ENCODE peak calls at places on chromosomes 4 and X, in five cellular contexts. G, V, E, W and P are unnamed samples.
A peak's percentile ranks its signal among the peaks of the same experiment; 100 is the strongest.

GRCh38 chr4:86235549-86235948 is 124.3 kb downstream of the MAPK10 start:
- DNase-seq in G (no peak), V (no peak), E (no peak), W (no peak), P (no peak)

GRCh38 chr4:47538516-47538915 is 53.4 kb downstream of the ATP10D start:
- DNase-seq in G (no peak), V (peak; percentile 41), E (no peak), W (no peak), P (no peak)

GRCh38 chrX:100649550-100650356 is 5.8 kb downstream of the SRPX2 start:
- DNase-seq in G (peak; percentile 81), V (peak; percentile 83), E (peak; percentile 75), W (peak; percentile 48), P (peak; percentile 82)

GRCh38 chr4:24210332-24210902 is 320.6 kb upstream of the PPARGC1A start:
- DNase-seq in G (no peak), V (peak; percentile 85), E (peak; percentile 77), W (no peak), P (peak; percentile 17)

GRCh38 chrX:120251471-120252011 is 929 bp downstream of the ZBTB33 start:
- DNase-seq in G (peak; percentile 33), V (no peak), E (no peak), W (peak; percentile 13), P (peak; percentile 14)

GRCh38 chr4:138055890-138056289 is 186.3 kb downstream of the SLC7A11 start:
- DNase-seq in G (no peak), V (no peak), E (peak; percentile 31), W (no peak), P (no peak)

GRCh38 chrX:155293771-155294170 is 29.5 kb upstream of the RAB39B start:
- DNase-seq in G (no peak), V (no peak), E (no peak), W (no peak), P (no peak)

GRCh38 chr4:101055392-101055791 is 291.9 kb downstream of the PPP3CA start:
- DNase-seq in G (no peak), V (no peak), E (no peak), W (no peak), P (no peak)

GRCh38 chr4:142408003-142408441 is 438.1 kb downstream of the INPP4B start:
- DNase-seq in G (no peak), V (peak; percentile 51), E (peak; percentile 85), W (no peak), P (peak; percentile 76)

GRCh38 chrX:119817130-119817690 is 25.8 kb upstream of the RPL39 start:
- DNase-seq in G (no peak), V (no peak), E (no peak), W (no peak), P (no peak)

GRCh38 chrX:63503541-63503940 is 152.4 kb upstream of the SPIN4 start:
- DNase-seq in G (no peak), V (peak; percentile 23), E (no peak), W (no peak), P (no peak)

GRCh38 chr4:75180790-75181776 is 248.2 kb downstream of the PARM1 start:
- DNase-seq in G (no peak), V (peak; percentile 6), E (no peak), W (peak; percentile 5), P (peak; percentile 47)

GRCh38 chr4:153595894-153596601 is 88.0 kb upstream of the TLR2 start:
- DNase-seq in G (peak; percentile 26), V (no peak), E (no peak), W (no peak), P (no peak)

GRCh38 chr4:110306363-110306762 is 107.9 kb upstream of the ELOVL6 start:
- DNase-seq in G (no peak), V (no peak), E (no peak), W (no peak), P (no peak)

GRCh38 chrX:53282313-53282712 is 929 bp upstream of the IQSEC2 start:
- DNase-seq in G (no peak), V (no peak), E (no peak), W (no peak), P (peak; percentile 33)

GRCh38 chr4:105306158-105306781 is 159.6 kb downstream of the TET2 start:
- DNase-seq in G (no peak), V (peak; percentile 40), E (no peak), W (no peak), P (no peak)

GRCh38 chr4:30801876-30802275 is 81.7 kb downstream of the PCDH7 start:
- DNase-seq in G (no peak), V (no peak), E (no peak), W (no peak), P (no peak)

GRCh38 chrX:109890910-109891502 is 111.9 kb upstream of the TMEM164 start:
- DNase-seq in G (peak; percentile 70), V (peak; percentile 45), E (no peak), W (peak; percentile 45), P (peak; percentile 32)

GRCh38 chr4:88138561-88138960 is 19.9 kb downstream of the ABCG2 start:
- DNase-seq in G (peak; percentile 14), V (peak; percentile 59), E (peak; percentile 87), W (no peak), P (peak; percentile 55)

GRCh38 chr4:4456351-4456750 is 69.4 kb downstream of the NSG1 start:
- DNase-seq in G (no peak), V (peak; percentile 56), E (no peak), W (no peak), P (no peak)

GRCh38 chrX:1536712-1537030 is 314 bp downstream of the P2RY8 start:
- DNase-seq in G (no peak), V (no peak), E (no peak), W (no peak), P (no peak)

GRCh38 chrX:47581731-47582647 is at the start of gene TIMP1:
- DNase-seq in G (peak; percentile 92), V (peak; percentile 94), E (peak; percentile 60), W (peak; percentile 89), P (peak; percentile 96)

GRCh38 chrX:68420559-68420958 is 12.7 kb downstream of the OPHN1 start:
- DNase-seq in G (no peak), V (no peak), E (no peak), W (no peak), P (no peak)

GRCh38 chrX:22278375-22278774 is 5.7 kb downstream of the CBLL2 start:
- DNase-seq in G (no peak), V (no peak), E (no peak), W (no peak), P (no peak)

GRCh38 chr4:88792268-88792781 is 94.7 kb upstream of the NAP1L5 start:
- DNase-seq in G (peak; percentile 34), V (peak; percentile 79), E (peak; percentile 39), W (no peak), P (no peak)

GRCh38 chrX:53086464-53086863 is 4.3 kb downstream of the TSPYL2 start:
- DNase-seq in G (no peak), V (no peak), E (no peak), W (peak; percentile 18), P (no peak)

DNA sequence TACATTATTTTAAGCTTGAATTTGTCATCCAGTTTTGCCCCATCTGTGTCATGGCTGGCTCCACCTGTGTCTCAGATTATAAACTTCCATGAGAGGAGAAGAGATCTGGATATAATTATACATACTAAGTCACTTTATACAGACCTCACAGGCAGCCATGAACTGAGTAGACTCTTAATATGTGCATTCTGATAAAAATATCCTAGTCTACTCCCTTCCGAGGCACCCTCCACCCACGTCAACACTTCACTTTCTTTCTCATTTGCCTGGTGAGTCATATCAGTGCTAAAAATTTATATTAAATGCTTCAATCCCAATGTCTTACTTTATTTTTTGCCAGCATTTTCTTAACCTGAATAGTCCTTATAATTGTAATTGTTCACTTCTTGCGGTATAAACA is 35.1 kb downstream of the GABRA2 start:
- DNase-seq in G (no peak), V (no peak), E (no peak), W (no peak), P (no peak)
- H3K27me3 ChIP-seq in G (no peaks in the 10 kb centered on the region), V (no peaks in the 10 kb centered on the region), E (no peaks in the 10 kb centered on the region), W (no peaks in the 10 kb centered on the region), P (no peaks in the 10 kb centered on the region)

GRCh38 chr4:169102011-169102410 is 92.0 kb upstream of the CBR4 start:
- DNase-seq in G (no peak), V (no peak), E (no peak), W (no peak), P (no peak)

GRCh38 chr4:169098054-169098896 is 88.2 kb upstream of the CBR4 start:
- DNase-seq in G (no peak), V (peak; percentile 70), E (no peak), W (no peak), P (no peak)

GRCh38 chr4:169098969-169099685 is 89.1 kb upstream of the CBR4 start:
- DNase-seq in G (no peak), V (no peak), E (no peak), W (no peak), P (no peak)

GRCh38 chr4:169099775-169100180 is 89.7 kb upstream of the CBR4 start:
- DNase-seq in G (peak; percentile 30), V (peak; percentile 42), E (no peak), W (peak; percentile 69), P (peak; percentile 32)

GRCh38 chr4:169100656-169101055 is 90.6 kb upstream of the CBR4 start:
- DNase-seq in G (no peak), V (no peak), E (no peak), W (no peak), P (no peak)
- H3K4me3 ChIP-seq in G (no peak overlapping the region), V (no peak overlapping the region), E (no peak overlapping the region), W (no peak overlapping the region), P (no peak overlapping the region)

GRCh38 chr4:186722856-186723206 is 825 bp downstream of the FAT1 start:
- DNase-seq in G (no peak), V (no peak), E (no peak), W (no peak), P (no peak)
- H3K27me3 ChIP-seq in G (no peaks in the 10 kb centered on the region), V (no peaks in the 10 kb centered on the region), E (no peaks in the 10 kb centered on the region), W (peaks cover 34% of the 10 kb centered on the region), P (no peaks in the 10 kb centered on the region)

DNA sequence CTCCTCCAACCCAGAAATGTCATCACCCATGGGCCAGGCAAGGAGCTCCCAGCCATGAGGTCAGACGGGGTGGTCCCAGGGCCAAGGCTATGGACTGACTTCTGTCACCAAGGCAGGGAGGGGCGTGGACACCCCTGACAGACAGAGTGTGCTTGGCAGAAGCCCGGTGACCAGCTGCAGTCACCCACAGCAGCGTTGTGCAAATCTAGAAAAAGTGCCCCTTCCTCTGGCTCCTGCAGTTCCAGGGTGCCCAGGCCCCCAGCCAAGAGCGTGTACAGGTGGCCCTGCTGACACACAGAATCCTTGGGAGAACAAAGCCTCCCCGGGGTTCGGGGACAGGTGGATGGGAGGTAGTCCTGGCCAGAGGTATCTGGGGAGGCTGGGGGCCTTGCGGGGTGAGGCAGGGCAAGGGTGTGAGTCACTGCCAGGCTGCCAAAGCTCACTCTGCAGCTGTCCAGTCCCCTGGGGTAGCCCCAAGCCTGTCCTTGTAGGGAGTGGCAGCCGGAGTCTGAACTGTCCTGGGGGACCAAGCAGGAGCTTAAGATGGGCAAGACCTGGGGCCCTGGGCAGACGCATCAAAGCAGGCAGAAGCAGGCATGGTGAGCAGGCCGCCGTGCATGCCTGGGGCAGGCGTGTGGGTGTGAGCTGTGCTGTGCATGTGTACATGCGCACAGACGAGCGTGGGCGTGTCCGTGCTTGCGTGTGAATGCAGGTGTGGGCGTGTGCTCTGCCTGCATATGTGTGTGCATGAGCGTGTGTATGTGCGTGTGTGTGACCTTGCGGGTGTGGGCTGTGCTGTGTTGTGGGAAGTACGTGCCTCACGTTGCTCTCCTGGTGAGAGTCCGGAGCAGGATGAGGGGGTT is 3.3 kb downstream of the MYL5 start:
- DNase-seq in G (no peak), V (no peak), E (no peak), W (no peak), P (no peak)
- H3K4me3 ChIP-seq in G (no peak overlapping the region), V (no peak overlapping the region), E (no peak overlapping the region), W (no peak overlapping the region), P (no peak overlapping the region)